ENCODE peak calls at places on chromosomes 2 and 18, in four cellular contexts. W is fibroblast of mammary gland, I is NCI-H1105, Q is GM13976. D is an unnamed sample.

GRCh38 chr2:71609958-71610357 is 156.6 kb downstream of the DYSF start:
- DNase-seq in W (peak), I (no peak), Q (no peak), D (peak)

GRCh38 chr2:107111623-107112022 is 225.7 kb upstream of the ST6GAL2 start:
- DNase-seq in W (no peak), I (no peak), Q (no peak), D (peak)

GRCh38 chr2:45009303-45009927 is at the start of gene SIX2:
- DNase-seq in W (peak), I (peak), Q (peak), D (peak)

GRCh38 chr18:13433685-13434084 is 215.1 kb downstream of the LDLRAD4 start:
- DNase-seq in W (no peak), I (no peak), Q (no peak), D (no peak)

GRCh38 chr18:3097082-3097481 is 84.1 kb upstream of the LPIN2 start:
- DNase-seq in W (no peak), I (no peak), Q (no peak), D (no peak)

GRCh38 chr2:191249131-191249813 is 4.1 kb downstream of the MYO1B start:
- DNase-seq in W (peak), I (no peak), Q (no peak), D (no peak)

GRCh38 chr2:120809151-120809550 is 73.5 kb downstream of the GLI2 start:
- DNase-seq in W (no peak), I (no peak), Q (no peak), D (no peak)

GRCh38 chr2:234211797-234212196 is 161.3 kb downstream of the SPP2 start:
- DNase-seq in W (peak), I (no peak), Q (no peak), D (no peak)

GRCh38 chr2:121043827-121044222 is 241.2 kb downstream of the TFCP2L1 start:
- DNase-seq in W (no peak), I (no peak), Q (no peak), D (no peak)

GRCh38 chr2:235345745-235346144 is 148.1 kb upstream of the AGAP1 start:
- DNase-seq in W (no peak), I (no peak), Q (no peak), D (no peak)

GRCh38 chr18:7236899-7237298 is 6.0 kb downstream of the LRRC30 start:
- DNase-seq in W (no peak), I (no peak), Q (no peak), D (no peak)

GRCh38 chr2:154425999-154426398 is 272.5 kb upstream of the KCNJ3 start:
- DNase-seq in W (no peak), I (no peak), Q (no peak), D (no peak)